ENCODE peak calls at places on chromosomes 5 and 9, in seven cellular contexts. B is non-pigmented ciliary epithelial cell, J is upper lobe of right lung, P is WTC11, S is heart right ventricle, I is neural progenitor cell, U is RCC 7860. L is an unnamed sample.

GRCh38 chr9:89740722-89741121 is 135.9 kb downstream of the GADD45G start:
- DNase-seq in S (no peak), B (no peak), J (no peak), P (no peak), I (no peak), U (no peak), L (no peak)

GRCh38 chr5:153972240-153972639 is 66.5 kb downstream of the FAM114A2 start:
- DNase-seq in B (no peak), P (no peak), U (no peak), S (no peak), I (no peak), J (no peak), L (no peak)

GRCh38 chr5:89573336-89573735 is 690.4 kb upstream of the MEF2C start:
- DNase-seq in U (no peak), B (no peak), I (no peak), S (no peak), P (no peak), J (no peak), L (no peak)

GRCh38 chr5:126852104-126852531 is 75.2 kb downstream of the LMNB1 start:
- DNase-seq in B (no peak), U (no peak), S (no peak), P (no peak), J (no peak), I (no peak), L (no peak)

GRCh38 chr9:114209151-114209550 is 53.8 kb downstream of the COL27A1 start:
- DNase-seq in I (no peak), J (no peak), P (no peak), S (no peak), U (no peak), B (no peak), L (no peak)

GRCh38 chr9:136714096-136714875 is 1.9 kb downstream of the DIPK1B start:
- DNase-seq in J (peak; percentile 73), B (no peak), P (no peak), U (no peak), I (no peak), S (peak; percentile 82), L (no peak)

GRCh38 chr5:172958268-172959046 is 767 bp upstream of the RPL26L1 start:
- DNase-seq in J (peak; percentile 88), U (no peak), P (peak; percentile 63), I (peak; percentile 87), B (no peak), S (peak; percentile 73), L (peak; percentile 29)

GRCh38 chr5:73615085-73615484 is 10.9 kb upstream of the ARHGEF28 start:
- DNase-seq in S (no peak), J (no peak), U (no peak), B (no peak), I (no peak), P (no peak), L (no peak)

GRCh38 chr9:72701510-72701909 is 180.1 kb downstream of the TMC1 start:
- DNase-seq in P (no peak), B (no peak), J (no peak), S (no peak), U (no peak), I (no peak), L (no peak)

GRCh38 chr9:128902351-128903078 is 18.3 kb upstream of the PHYHD1 start:
- DNase-seq in J (no peak), B (no peak), S (peak; percentile 64), I (no peak), U (no peak), P (no peak), L (no peak)

GRCh38 chr9:79962836-79963235 is 391.1 kb downstream of the TLE4 start:
- DNase-seq in J (no peak), S (no peak), P (no peak), U (no peak), B (no peak), I (peak; percentile 77), L (no peak)

GRCh38 chr9:107807183-107807582 is 317.6 kb upstream of the KLF4 start:
- DNase-seq in P (no peak), J (no peak), S (no peak), I (no peak), B (no peak), U (peak; percentile 82), L (no peak)

GRCh38 chr5:50440651-50441478 is at the start of gene EMB:
- DNase-seq in U (no peak), J (peak; percentile 89), P (peak; percentile 84), B (no peak), I (peak; percentile 79), S (peak; percentile 64), L (peak; percentile 31)

GRCh38 chr9:70901741-70902140 is 219.7 kb downstream of the TRPM3 start:
- DNase-seq in P (no peak), J (no peak), B (no peak), U (no peak), S (no peak), I (no peak), L (no peak)

GRCh38 chr9:110099236-110099741 is 108.7 kb downstream of the C9orf152 start:
- DNase-seq in U (no peak), J (no peak), S (no peak), P (no peak), I (no peak), B (no peak), L (no peak)

GRCh38 chr9:134344068-134344820 is 18.0 kb downstream of the RXRA start:
- DNase-seq in J (no peak), B (no peak), U (no peak), I (no peak), P (peak; percentile 46), S (peak; percentile 66), L (no peak)

GRCh38 chr9:111167341-111167740 is 129.1 kb upstream of the LPAR1 start:
- DNase-seq in J (no peak), P (no peak), B (no peak), S (no peak), I (no peak), U (no peak), L (no peak)

GRCh38 chr9:86667307-86667706 is 280.0 kb downstream of the GAS1 start:
- DNase-seq in I (no peak), S (no peak), U (no peak), P (no peak), B (peak; percentile 30), J (no peak), L (no peak)

GRCh38 chr9:127767909-127768331 is 10.5 kb downstream of the SH2D3C start:
- DNase-seq in B (no peak), P (no peak), U (no peak), J (no peak), I (no peak), S (peak; percentile 53), L (no peak)

GRCh38 chr5:180628827-180629702 is 20.3 kb downstream of the FLT4 start:
- DNase-seq in U (no peak), P (no peak), B (no peak), J (no peak), I (no peak), S (no peak), L (no peak)

GRCh38 chr9:134595014-134595413 is 46.6 kb upstream of the COL5A1 start:
- DNase-seq in U (no peak), S (no peak), B (no peak), I (no peak), J (no peak), P (no peak), L (no peak)

GRCh38 chr5:142670811-142671210 is 15.1 kb downstream of the FGF1 start:
- DNase-seq in P (no peak), S (no peak), U (no peak), J (no peak), I (no peak), B (no peak), L (no peak)

GRCh38 chr5:176501333-176501732 is 35.9 kb downstream of the RNF44 start:
- DNase-seq in P (no peak), I (no peak), S (no peak), B (peak; percentile 54), U (no peak), J (no peak), L (no peak)

GRCh38 chr5:2697446-2698200 is 53.9 kb downstream of the IRX2 start:
- DNase-seq in S (no peak), I (no peak), U (no peak), P (no peak), B (no peak), J (no peak), L (no peak)

GRCh38 chr5:113195197-113195715 is 218.7 kb downstream of the DCP2 start:
- DNase-seq in J (no peak), U (no peak), S (no peak), I (no peak), B (no peak), P (no peak), L (no peak)

GRCh38 chr5:34552129-34552528 is 104.0 kb upstream of the RAI14 start:
- DNase-seq in I (no peak), S (no peak), J (no peak), B (no peak), U (no peak), P (no peak), L (no peak)

GRCh38 chr9:103037508-103038477 is 42.7 kb downstream of the CYLC2 start:
- DNase-seq in I (no peak), U (peak; percentile 20), S (peak; percentile 16), B (peak; percentile 54), J (no peak), P (no peak), L (no peak)

GRCh38 chr9:76423216-76424177 is 29.3 kb upstream of the RFK start:
- DNase-seq in I (no peak), J (no peak), U (no peak), S (no peak), B (no peak), P (no peak), L (no peak)

GRCh38 chr9:112158629-112159228 is 16.4 kb downstream of the SUSD1 start:
- DNase-seq in P (no peak), U (no peak), J (no peak), I (no peak), B (no peak), S (no peak), L (no peak)

GRCh38 chr9:110114086-110114887 is 93.7 kb downstream of the C9orf152 start:
- DNase-seq in I (no peak), J (no peak), P (no peak), B (no peak), U (peak; percentile 58), S (no peak), L (no peak)

L was measured in HCT116.